ENCODE peak calls at places on chromosomes 5 and 9, in four cellular contexts. G is HepG2, X is H1, L is K562. V is an unnamed sample.
A peak's percentile ranks its signal among the peaks of the same experiment; 100 is the strongest.

GRCh38 chr5:5619546-5619945 is 197.1 kb downstream of the ICE1 start:
- DNase-seq in G (no peak), L (no peak), X (no peak), V (no peak)

GRCh38 chr5:27908341-27908740 is 870.0 kb upstream of the CDH9 start:
- DNase-seq in G (no peak), X (no peak), L (no peak), V (no peak)

GRCh38 chr9:89410709-89411111 is 87.2 kb downstream of the SEMA4D start:
- DNase-seq in G (no peak), L (no peak), X (no peak), V (no peak)

GRCh38 chr5:146751054-146751453 is 127.5 kb downstream of the PPP2R2B start:
- DNase-seq in X (no peak), G (no peak), L (no peak), V (no peak)

GRCh38 chr5:135053278-135053677 is 19.2 kb upstream of the PITX1 start:
- DNase-seq in X (no peak), L (no peak), G (no peak), V (no peak)

GRCh38 chr5:112024769-112025168 is 267.8 kb upstream of the NREP start:
- DNase-seq in X (no peak), L (no peak), G (no peak), V (no peak)

GRCh38 chr5:143352691-143353090 is 50.8 kb downstream of the NR3C1 start:
- DNase-seq in L (no peak), X (no peak), G (no peak), V (no peak)

GRCh38 chr5:174311531-174312269 is 266.2 kb downstream of the NSG2 start:
- DNase-seq in G (peak; percentile 10), X (peak; percentile 97), L (peak; percentile 74), V (no peak)

GRCh38 chr5:44814761-44815160 is 6.0 kb downstream of the MRPS30 start:
- DNase-seq in X (no peak), L (no peak), G (no peak), V (no peak)

GRCh38 chr5:33381243-33381642 is 59.5 kb upstream of the TARS1 start:
- DNase-seq in G (no peak), L (no peak), X (no peak), V (no peak)

GRCh38 chr5:72122619-72123018 is 15.3 kb downstream of the MAP1B start:
- DNase-seq in G (no peak), X (no peak), L (no peak), V (no peak)

GRCh38 chr5:179342577-179342976 is 2.7 kb downstream of the ADAMTS2 start:
- DNase-seq in X (no peak), L (no peak), G (no peak), V (no peak)

GRCh38 chr5:139251281-139251687 is 42.3 kb upstream of the MATR3 start:
- DNase-seq in L (peak; percentile 45), G (no peak), X (no peak), V (no peak)
- TF ChIP-seq FOSL1 in L (no peak), G (no peak), X (no peak), V (no peak)

GRCh38 chr9:4663956-4664355 is 1.9 kb downstream of the PLPP6 start:
- DNase-seq in X (no peak), G (no peak), L (no peak), V (no peak)
- H3K4me3 ChIP-seq in X (peak overlapping the region; percentile 84), G (peak overlapping the region; percentile 75), L (no peak overlapping the region), V (no peak overlapping the region)

GRCh38 chr5:89697581-89697980 is 712.0 kb downstream of the CETN3 start:
- DNase-seq in G (no peak), L (no peak), X (no peak), V (no peak)
- TF ChIP-seq SRF in G (no peak), L (no peak), X (no peak), V (no peak)

GRCh38 chr5:151721087-151721646 is 34.5 kb upstream of the SPARC start:
- DNase-seq in G (no peak), L (no peak), X (no peak), V (no peak)
- TF ChIP-seq FOSL1 in G (no peak), L (no peak), X (no peak), V (no peak)

DNA sequence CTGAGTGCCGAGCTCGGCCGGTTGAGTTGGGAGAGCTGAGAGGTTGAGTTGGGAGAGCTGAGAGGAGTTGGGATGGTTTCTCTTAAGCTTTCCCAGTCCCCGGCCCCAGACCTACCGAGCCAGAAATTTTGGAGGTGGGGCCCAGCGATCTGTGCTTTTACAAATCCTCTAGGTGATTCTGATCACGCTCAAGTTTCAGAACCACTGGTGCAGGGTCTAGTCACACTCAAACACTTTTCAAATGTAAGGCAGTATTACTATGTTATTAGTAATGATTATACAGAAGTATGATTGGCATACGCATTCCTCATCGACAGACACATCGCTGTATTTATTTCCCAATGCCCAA is 256 bp upstream of the CLINT1 start:
- DNase-seq in X (no peak), L (no peak), G (no peak), V (no peak)
- H3K4me3 ChIP-seq in X (peak overlapping the region; percentile 90), L (peak overlapping the region; percentile 96), G (peak overlapping the region; percentile 86), V (peak overlapping the region; percentile 82)

GRCh38 chr5:55675119-55675518 is 37.0 kb downstream of the SLC38A9 start:
- DNase-seq in L (no peak), G (no peak), X (no peak), V (no peak)
- TF ChIP-seq SRF in L (no peak), G (no peak), X (no peak), V (no peak)

GRCh38 chr5:122880749-122881148 is 35.3 kb downstream of the SNX24 start:
- DNase-seq in L (no peak), G (no peak), X (no peak), V (no peak)
- TF ChIP-seq FOSL1 in L (no peak), G (no peak), X (no peak), V (no peak)

DNA sequence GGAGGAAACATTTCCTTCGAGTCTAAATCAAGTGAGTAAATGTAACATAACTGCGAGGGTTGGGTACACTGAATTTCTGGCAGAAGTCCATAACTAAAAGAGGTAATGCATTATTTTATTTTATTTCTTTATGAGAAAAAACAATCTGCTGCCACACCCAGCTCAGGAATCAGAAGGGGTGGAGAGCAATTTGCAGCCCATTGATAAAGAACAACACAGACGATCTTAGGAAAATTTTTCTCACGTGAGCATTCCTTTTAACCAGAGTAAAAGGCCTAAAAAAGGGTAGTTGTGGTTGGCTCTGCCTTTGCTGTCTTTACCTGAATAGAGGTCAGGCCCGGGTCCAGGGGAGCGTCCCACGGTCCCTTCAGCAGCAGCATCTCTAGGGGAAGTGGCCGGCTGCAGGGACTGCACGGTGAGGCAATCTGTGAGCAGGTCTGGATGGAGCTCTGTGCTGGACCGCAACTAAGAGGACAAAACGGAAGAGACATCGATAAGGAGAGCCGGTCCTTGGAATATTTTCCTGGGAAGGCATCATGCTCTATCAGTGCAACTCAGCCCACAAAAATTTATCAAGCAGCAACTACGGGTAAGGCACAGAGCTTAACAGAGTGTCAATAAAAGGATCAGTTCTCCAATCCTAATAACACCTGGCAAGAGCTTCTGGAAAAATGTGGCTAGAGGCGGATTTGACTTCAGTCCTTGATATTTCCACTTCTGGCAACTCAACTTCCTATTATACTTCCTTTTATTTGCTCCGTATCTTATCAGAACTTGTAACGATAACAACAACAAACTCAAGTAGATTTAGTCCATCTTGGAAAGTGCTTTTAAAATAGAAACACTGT is 372.8 kb upstream of the RFX3 start:
- DNase-seq in G (no peak), L (no peak), X (no peak), V (no peak)
- H3K4me3 ChIP-seq in G (no peak overlapping the region), L (no peak overlapping the region), X (no peak overlapping the region), V (no peak overlapping the region)

GRCh38 chr9:21454149-21454548 is 13.9 kb downstream of the IFNA1 start:
- DNase-seq in X (no peak), G (no peak), L (no peak), V (no peak)
- TF ChIP-seq SRF in X (no peak), G (no peak), L (no peak), V (no peak)